ENCODE peak calls at places on chromosomes 3 and 15, in five cellular contexts. G is left ventricle myocardium superior; N is effector memory CD8-positive, alpha-beta T cell; Q is activated T-helper 17 cell treated with anti-CD3 and anti-CD28 coated beads, Interleukin-2, amount 50 U/mL, for 72 hours; V is gastroesophageal sphincter. J is an unnamed sample.

GRCh38 chr3:60013241-60013640 is 963.4 kb upstream of the CFAP20DC start:
- ATAC-seq in G (no peak), N (no peak), Q (no peak), V (no peak), J (no peak)

GRCh38 chr3:42721690-42722089 is 19.1 kb upstream of the HHATL start:
- ATAC-seq in G (peak; percentile 50), N (no peak), Q (no peak), V (no peak), J (no peak)

GRCh38 chr3:130323503-130323902 is 22.0 kb upstream of the COL6A5 start:
- ATAC-seq in G (no peak), N (no peak), Q (no peak), V (no peak), J (no peak)

GRCh38 chr3:101928890-101929289 is 79.6 kb downstream of the NFKBIZ start:
- ATAC-seq in G (no peak), N (no peak), Q (no peak), V (no peak), J (no peak)

GRCh38 chr15:41263891-41264351 is 32.9 kb downstream of the CHP1 start:
- ATAC-seq in G (peak; percentile 86), N (no peak), Q (no peak), V (no peak), J (no peak)

GRCh38 chr15:29045717-29046116 is 159.9 kb downstream of the APBA2 start:
- ATAC-seq in G (no peak), N (peak; percentile 48), Q (peak; percentile 100), V (no peak), J (peak; percentile 25)

GRCh38 chr3:73568371-73568862 is 56.3 kb downstream of the PDZRN3 start:
- ATAC-seq in G (peak; percentile 76), N (no peak), Q (no peak), V (no peak), J (no peak)

GRCh38 chr3:65400893-65401292 is 637.8 kb downstream of the MAGI1 start:
- ATAC-seq in G (no peak), N (no peak), Q (no peak), V (no peak), J (no peak)

GRCh38 chr15:75685195-75685594 is 27.5 kb downstream of the CSPG4 start:
- ATAC-seq in G (no peak), N (no peak), Q (no peak), V (no peak), J (no peak)

GRCh38 chr3:172586447-172586846 is 63.2 kb upstream of the TNFSF10 start:
- ATAC-seq in G (peak; percentile 60), N (no peak), Q (no peak), V (no peak), J (no peak)

GRCh38 chr15:75669191-75669878 is 21.6 kb downstream of the SNX33 start:
- ATAC-seq in G (no peak), N (no peak), Q (peak; percentile 80), V (no peak), J (no peak)

GRCh38 chr3:141930801-141931200 is 54.4 kb downstream of the ATP1B3 start:
- ATAC-seq in G (no peak), N (no peak), Q (no peak), V (no peak), J (no peak)